ENCODE peak calls at places on chromosome 12, in seven cellular contexts. T is heart right ventricle, Y is A549, K is cardiac muscle cell, R is HCT116, H is heart left ventricle, Q is mammary epithelial cell. X is an unnamed sample.

GRCh38 chr12:67650127-67650495 is 1.6 kb downstream of the DYRK2 start:
- DNase-seq in T (peak), Y (no peak), K (no peak), R (no peak), H (peak), Q (no peak), X (no peak)

GRCh38 chr12:29739279-29739991 is 44.3 kb downstream of the TMTC1 start:
- DNase-seq in T (no peak), Y (no peak), K (no peak), R (no peak), H (no peak), Q (no peak), X (no peak)

GRCh38 chr12:107436376-107436775 is 249.2 kb upstream of the PWP1 start:
- DNase-seq in T (no peak), Y (peak), K (peak), R (no peak), H (no peak), Q (peak), X (no peak)

GRCh38 chr12:123907726-123908476 is 64.7 kb downstream of the CCDC92 start:
- DNase-seq in T (no peak), Y (no peak), K (peak), R (no peak), H (no peak), Q (peak), X (no peak)

GRCh38 chr12:66107451-66107915 is 23.1 kb downstream of the LLPH start:
- DNase-seq in T (no peak), Y (peak), K (peak), R (peak), H (peak), Q (peak), X (peak)

GRCh38 chr12:132150780-132151144 is 6.5 kb downstream of the NOC4L start:
- DNase-seq in T (peak), Y (no peak), K (no peak), R (no peak), H (peak), Q (no peak), X (no peak)

GRCh38 chr12:112183591-112184021 is 58.2 kb downstream of the TRAFD1 start:
- DNase-seq in T (no peak), Y (no peak), K (no peak), R (no peak), H (no peak), Q (peak), X (no peak)

GRCh38 chr12:45612044-45612794 is 117.3 kb upstream of the ARID2 start:
- DNase-seq in T (no peak), Y (no peak), K (peak), R (no peak), H (no peak), Q (peak), X (no peak)

GRCh38 chr12:52521581-52522266 is 1.5 kb upstream of the KRT5 start:
- DNase-seq in T (no peak), Y (no peak), K (peak), R (no peak), H (no peak), Q (peak), X (no peak)

DNA sequence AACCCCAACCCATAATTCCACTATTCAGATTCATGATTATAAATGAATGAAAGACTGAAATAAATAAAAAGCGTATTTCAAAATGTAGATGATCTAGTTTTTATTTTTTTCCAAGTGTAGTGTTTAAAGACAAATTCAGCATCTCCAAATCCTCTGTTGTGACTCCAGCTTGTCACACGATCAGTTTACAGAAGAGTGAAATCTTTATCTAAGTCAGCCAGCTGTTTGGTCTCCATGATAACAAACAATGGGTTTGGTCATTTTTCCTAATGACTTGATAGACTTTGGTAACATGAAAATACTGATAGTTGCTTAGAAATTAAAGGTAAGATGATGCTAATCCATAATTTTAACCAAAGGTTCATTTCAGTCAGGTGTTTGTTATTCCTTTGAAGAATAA is 114.5 kb upstream of the RASSF8 start:
- DNase-seq in T (no peak), Y (no peak), K (no peak), R (no peak), H (no peak), Q (no peak), X (no peak)
- H3K4me3 ChIP-seq in T (no peak), Y (no peak), K (no peak), R (no peak), H (no peak), Q (no peak), X (no peak)

GRCh38 chr12:3168223-3168770 is 91.1 kb downstream of the TSPAN9 start:
- DNase-seq in T (no peak), Y (no peak), K (no peak), R (no peak), H (no peak), Q (peak), X (no peak)

GRCh38 chr12:3165311-3165931 is 88.2 kb downstream of the TSPAN9 start:
- DNase-seq in T (no peak), Y (no peak), K (no peak), R (no peak), H (no peak), Q (no peak), X (no peak)

GRCh38 chr12:3161861-3162260 is 84.7 kb downstream of the TSPAN9 start:
- DNase-seq in T (no peak), Y (no peak), K (no peak), R (no peak), H (no peak), Q (peak), X (no peak)

GRCh38 chr12:3167636-3168035 is 90.5 kb downstream of the TSPAN9 start:
- DNase-seq in T (no peak), Y (no peak), K (no peak), R (no peak), H (no peak), Q (no peak), X (no peak)

DNA sequence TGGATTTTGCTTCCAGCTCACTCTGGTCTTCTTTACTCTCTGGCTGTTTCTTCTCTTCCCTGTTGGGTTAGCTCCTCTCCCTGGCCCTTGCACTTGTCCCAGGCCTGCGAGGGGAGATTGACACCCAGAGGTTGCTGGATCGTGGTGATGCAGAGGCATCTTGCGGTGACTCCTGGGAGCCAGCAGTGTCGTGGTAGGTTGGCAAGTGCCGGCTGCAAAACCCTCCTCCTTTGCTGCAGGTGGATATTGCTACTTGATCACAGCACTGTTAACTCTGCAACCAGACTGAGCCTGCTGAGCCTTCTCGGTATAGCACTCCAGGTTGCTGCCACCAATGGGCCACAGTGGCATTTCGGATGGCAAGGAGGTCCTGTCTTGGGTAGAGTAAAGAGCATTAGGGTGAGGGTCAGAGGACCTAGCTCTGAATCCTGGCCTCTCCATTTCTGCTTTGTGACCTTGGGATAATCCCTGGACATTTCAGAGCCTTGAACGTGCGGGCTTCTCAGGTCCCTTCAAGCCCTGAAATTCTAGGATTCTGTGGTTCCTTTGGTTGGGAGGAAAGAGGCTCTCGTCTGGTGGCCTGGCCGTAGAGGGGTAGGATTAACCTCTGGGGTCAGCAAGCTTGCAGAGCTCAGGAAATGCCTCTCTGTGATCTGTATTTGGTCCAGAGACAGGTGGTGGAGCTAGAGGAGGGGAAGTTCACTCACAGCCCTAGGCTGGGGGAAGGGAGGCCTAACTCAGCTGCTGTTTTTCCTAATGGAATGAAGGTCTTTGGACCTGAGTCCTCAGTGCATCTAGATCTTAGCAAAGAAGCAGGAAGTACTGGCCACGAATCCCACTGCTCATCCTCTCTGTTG is 87.5 kb downstream of the TSPAN9 start:
- DNase-seq in T (no peak), Y (no peak), K (no peak), R (no peak), H (no peak), Q (no peak), X (no peak)
- TF ChIP-seq CTCF in T (no peak), Y (no peak), K (no peak), R (no peak), H (no peak), Q (no peak), X (no peak)

GRCh38 chr12:105748806-105749600 is 389.8 kb downstream of the NUAK1 start:
- DNase-seq in T (peak), Y (no peak), K (peak), R (no peak), H (peak), Q (peak), X (no peak)
- H3K4me3 ChIP-seq in T (no peak), Y (no peak), K (no peak), R (no peak), H (no peak), Q (no peak), X (no peak)

DNA sequence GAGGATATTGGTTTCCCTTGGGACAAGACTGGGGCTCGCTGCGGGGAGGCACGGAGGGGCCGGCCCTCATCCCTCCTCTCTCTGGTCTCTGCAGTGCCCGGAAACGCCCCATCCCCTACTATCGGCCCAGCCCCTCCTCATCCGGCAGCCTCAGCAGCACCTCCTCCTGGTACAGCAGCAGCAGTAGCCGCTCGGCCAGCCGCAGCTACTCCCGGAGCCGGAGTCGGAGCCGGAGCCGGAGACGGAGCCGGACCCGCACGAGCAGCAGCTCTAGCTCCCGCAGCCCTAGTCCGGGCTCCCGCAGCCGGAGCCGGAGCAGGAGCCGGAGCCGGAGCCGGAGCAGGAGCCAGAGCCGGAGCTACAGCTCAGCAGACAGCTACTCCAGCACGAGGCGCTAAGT is 22.3 kb upstream of the HSPB8 start:
- DNase-seq in T (peak), Y (peak), K (peak), R (no peak), H (peak), Q (no peak), X (no peak)
- TF ChIP-seq CTCF in T (peak), Y (no peak), K (peak), R (no peak), H (peak), Q (no peak), X (peak)